ENCODE peak calls at places on chromosomes 6 and 20, in nine cellular contexts. E is NCI-H1092; U is GM19239; T is cardiac fibroblast; P is AG10803; B is activated naive CD8-positive, alpha-beta T cell treated with anti-CD3 and anti-CD28 coated beads, Interleukin-2, amount 50 U/mL, for 24 hours; R is activated T-cell treated with anti-CD3 and anti-CD28 coated beads, Interleukin-2, amount 50 U/mL, for 72 hours; Z is T-cell; K is posterior vena cava. I is an unnamed sample.

GRCh38 chr6:3713266-3713665 is 38.2 kb downstream of the PXDC1 start:
- DNase-seq in E (no peak), Z (no peak), P (no peak), B (no peak), K (no peak), T (no peak), R (no peak), U (no peak), I (no peak)

GRCh38 chr6:163232015-163232523 is 182.4 kb upstream of the QKI start:
- DNase-seq in Z (no peak), K (no peak), P (no peak), E (no peak), U (no peak), R (no peak), B (no peak), T (no peak), I (no peak)

GRCh38 chr6:135128268-135128914 is 52.7 kb upstream of the MYB start:
- DNase-seq in R (peak), T (no peak), P (no peak), Z (peak), B (peak), U (peak), E (no peak), K (no peak), I (no peak)

GRCh38 chr6:39076086-39076992 is 27.8 kb downstream of the GLP1R start:
- DNase-seq in R (no peak), B (no peak), E (no peak), P (no peak), Z (no peak), U (no peak), K (no peak), T (no peak), I (no peak)

GRCh38 chr6:86961432-86962200 is 24.3 kb downstream of the HTR1E start:
- DNase-seq in T (no peak), U (no peak), Z (no peak), K (no peak), R (no peak), E (no peak), B (no peak), P (no peak), I (no peak)

GRCh38 chr6:56890683-56891429 is 64.1 kb upstream of the BEND6 start:
- DNase-seq in K (no peak), T (peak), R (peak), U (peak), P (peak), E (no peak), B (no peak), Z (no peak), I (no peak)

GRCh38 chr20:60264024-60264709 is 305.9 kb downstream of the CDH26 start:
- DNase-seq in U (no peak), P (no peak), R (no peak), T (no peak), Z (no peak), K (no peak), B (no peak), E (no peak), I (no peak)

GRCh38 chr20:20340443-20340842 is 27.5 kb upstream of the INSM1 start:
- DNase-seq in E (no peak), T (no peak), Z (no peak), P (no peak), R (no peak), K (no peak), B (no peak), U (no peak), I (no peak)

GRCh38 chr20:38307371-38308046 is 3.6 kb downstream of the BPI start:
- DNase-seq in P (peak), E (no peak), Z (no peak), U (no peak), K (peak), R (no peak), T (peak), B (no peak), I (no peak)

GRCh38 chr20:35344354-35344837 is 52.2 kb upstream of the FAM83C start:
- DNase-seq in P (peak), K (no peak), R (no peak), E (no peak), Z (no peak), B (no peak), T (peak), U (no peak), I (no peak)

GRCh38 chr6:134318396-134319281 is 727 bp upstream of the SGK1 start:
- DNase-seq in R (no peak), E (no peak), K (no peak), T (no peak), B (no peak), U (no peak), Z (no peak), P (no peak), I (no peak)

GRCh38 chr6:139778688-139779087 is 404.2 kb upstream of the CITED2 start:
- DNase-seq in Z (no peak), P (peak), K (no peak), T (peak), U (no peak), E (peak), R (no peak), B (no peak), I (no peak)

GRCh38 chr20:11894072-11894471 is 23.6 kb upstream of the BTBD3 start:
- DNase-seq in U (no peak), T (no peak), B (no peak), P (no peak), Z (no peak), K (no peak), R (no peak), E (no peak), I (no peak)

GRCh38 chr20:2380601-2381000 is at the start of gene TGM6:
- DNase-seq in P (no peak), T (no peak), Z (no peak), R (no peak), B (no peak), E (no peak), U (no peak), K (no peak), I (no peak)

GRCh38 chr20:59455392-59456341 is 148.7 kb upstream of the PHACTR3 start:
- DNase-seq in Z (no peak), E (no peak), B (no peak), K (no peak), T (peak), U (no peak), P (peak), R (no peak), I (no peak)

GRCh38 chr6:13953061-13953705 is 28.4 kb downstream of the RNF182 start:
- DNase-seq in P (peak), T (no peak), B (no peak), K (no peak), U (no peak), Z (no peak), E (no peak), R (no peak), I (no peak)

GRCh38 chr6:3882865-3883264 is 33.7 kb downstream of the FAM50B start:
- DNase-seq in P (peak), U (no peak), B (no peak), Z (no peak), R (no peak), T (peak), K (no peak), E (no peak), I (no peak)

GRCh38 chr6:63272397-63272796 is 47.4 kb downstream of the LGSN start:
- DNase-seq in K (no peak), E (no peak), P (peak), Z (no peak), R (no peak), T (peak), B (no peak), U (no peak), I (no peak)

GRCh38 chr6:144158133-144158532 is 7.8 kb downstream of the STX11 start:
- DNase-seq in E (no peak), R (no peak), K (no peak), Z (no peak), T (peak), B (no peak), P (peak), U (no peak), I (no peak)

GRCh38 chr6:143279385-143279784 is 171.1 kb downstream of the ADAT2 start:
- DNase-seq in T (peak), P (no peak), E (no peak), B (peak), Z (no peak), R (no peak), U (no peak), K (no peak), I (no peak)

GRCh38 chr6:17879224-17879623 is 108.2 kb downstream of the KIF13A start:
- DNase-seq in T (no peak), K (no peak), E (no peak), B (no peak), P (no peak), U (no peak), R (no peak), Z (no peak), I (no peak)

GRCh38 chr6:132320007-132320406 is 81.3 kb downstream of the MOXD1 start:
- DNase-seq in T (peak), B (no peak), Z (no peak), K (no peak), P (peak), U (no peak), E (no peak), R (no peak), I (no peak)

GRCh38 chr6:43804550-43805223 is 34.7 kb downstream of the VEGFA start:
- DNase-seq in R (no peak), E (no peak), K (no peak), Z (no peak), T (no peak), U (no peak), P (no peak), B (no peak), I (no peak)

GRCh38 chr6:22838346-22838745 is 269.0 kb downstream of the HDGFL1 start:
- DNase-seq in R (no peak), P (no peak), B (no peak), T (peak), U (no peak), Z (no peak), K (no peak), E (peak), I (no peak)

GRCh38 chr6:44999066-44999465 is 329.1 kb upstream of the RUNX2 start:
- DNase-seq in R (no peak), Z (no peak), P (no peak), U (no peak), T (no peak), B (no peak), E (no peak), K (no peak), I (no peak)

GRCh38 chr6:36028088-36028886 is 679 bp downstream of the MAPK14 start:
- DNase-seq in R (peak), Z (peak), U (peak), B (peak), T (peak), P (no peak), K (peak), E (peak), I (no peak)

GRCh38 chr6:36907781-36908180 is 22.0 kb downstream of the C6orf89 start:
- DNase-seq in T (peak), K (no peak), P (no peak), E (peak), U (no peak), Z (no peak), R (no peak), B (no peak), I (no peak)

GRCh38 chr6:10391799-10392198 is 23.1 kb downstream of the TFAP2A start:
- DNase-seq in K (no peak), Z (no peak), R (no peak), U (no peak), B (no peak), P (no peak), E (no peak), T (no peak), I (no peak)

GRCh38 chr20:25195962-25196700 is 619 bp downstream of the ENTPD6 start:
- DNase-seq in B (peak), Z (peak), K (no peak), E (no peak), T (peak), R (no peak), U (no peak), P (no peak), I (no peak)

GRCh38 chr6:33895988-33896387 is 92.2 kb upstream of the MLN start:
- DNase-seq in R (no peak), P (no peak), Z (no peak), B (no peak), T (no peak), U (no peak), E (no peak), K (no peak), I (no peak)